ENCODE peak calls at places on chromosomes 6 and 20, in eight cellular contexts. N is GM23338, M is neuronal stem cell, X is foreskin keratinocyte, E is A673, T is fibroblast of lung, W is lower lobe of right lung, G is aorta. K is an unnamed sample. For H3K4me1, the result is how much of the 10 kb centered on the place peaks cover.

GRCh38 chr6:18491303-18492090 is 104.3 kb downstream of the RNF144B start:
- DNase-seq in X (no peak), G (no peak), T (no peak), W (no peak), N (peak), M (no peak), E (no peak), K (no peak)

GRCh38 chr6:109799664-109800063 is 108.6 kb downstream of the FIG4 start:
- DNase-seq in E (no peak), G (no peak), M (no peak), N (no peak), W (no peak), X (no peak), T (peak), K (peak)

GRCh38 chr6:45835725-45836437 is 179.8 kb downstream of the CLIC5 start:
- DNase-seq in X (peak), M (no peak), T (no peak), E (no peak), W (no peak), G (no peak), N (no peak), K (no peak)

GRCh38 chr20:26276811-26277210 is 580.2 kb upstream of the ZNF337 start:
- DNase-seq in W (no peak), T (no peak), N (peak), X (peak), E (no peak), G (peak), M (no peak), K (no peak)

GRCh38 chr6:131054392-131055250 is 8.4 kb downstream of the EPB41L2 start:
- DNase-seq in E (no peak), G (no peak), M (no peak), W (no peak), T (no peak), N (no peak), X (peak), K (no peak)

GRCh38 chr6:87897581-87898147 is 150.0 kb upstream of the SPACA1 start:
- DNase-seq in X (no peak), M (no peak), E (peak), T (peak), G (no peak), N (no peak), W (no peak), K (no peak)

GRCh38 chr6:111456208-111456607 is 26.8 kb downstream of the REV3L start:
- DNase-seq in T (peak), E (no peak), X (no peak), M (no peak), G (no peak), N (no peak), W (no peak), K (no peak)

GRCh38 chr6:3748208-3748701 is 3.3 kb downstream of the PXDC1 start:
- DNase-seq in M (peak), W (peak), E (peak), T (peak), G (peak), X (peak), N (peak), K (peak)

GRCh38 chr6:6386010-6386409 is 65.5 kb upstream of the F13A1 start:
- DNase-seq in X (peak), M (no peak), W (no peak), T (no peak), G (no peak), E (peak), N (peak), K (no peak)

GRCh38 chr6:168117942-168118341 is 38.9 kb upstream of the FRMD1 start:
- DNase-seq in T (no peak), X (no peak), M (no peak), G (peak), E (no peak), W (no peak), N (peak), K (no peak)

GRCh38 chr6:13988908-13989307 is 64.2 kb downstream of the RNF182 start:
- DNase-seq in N (no peak), G (no peak), X (no peak), E (no peak), W (no peak), T (no peak), M (no peak), K (no peak)

GRCh38 chr6:136952714-136953260 is 30.7 kb downstream of the SLC35D3 start:
- DNase-seq in M (no peak), E (peak), N (no peak), W (no peak), T (no peak), X (no peak), G (no peak), K (peak)

GRCh38 chr20:3471397-3472021 is 691 bp downstream of the ATRN start:
- DNase-seq in W (no peak), G (no peak), T (no peak), M (no peak), X (no peak), N (peak), E (no peak), K (no peak)

GRCh38 chr20:46350201-46350985 is 42.1 kb upstream of the CDH22 start:
- DNase-seq in X (peak), M (peak), E (peak), G (no peak), W (no peak), N (peak), T (peak), K (peak)

GRCh38 chr6:82954937-82955577 is 110.6 kb downstream of the UBE3D start:
- DNase-seq in G (no peak), N (no peak), T (peak), W (no peak), X (peak), E (no peak), M (no peak), K (no peak)

GRCh38 chr6:158914923-158915322 is 85.1 kb downstream of the RSPH3 start:
- DNase-seq in T (no peak), M (no peak), W (no peak), E (no peak), N (no peak), X (no peak), G (no peak), K (no peak)

GRCh38 chr6:37024665-37025337 is 19.3 kb downstream of the FGD2 start:
- DNase-seq in G (peak), W (peak), T (no peak), X (peak), M (no peak), N (no peak), E (peak), K (no peak)

GRCh38 chr6:125853740-125854139 is 63.0 kb downstream of the NCOA7 start:
- DNase-seq in G (no peak), T (peak), W (no peak), X (no peak), M (no peak), E (no peak), N (no peak), K (no peak)

GRCh38 chr6:158284340-158285210 is 27.7 kb upstream of the TULP4 start:
- DNase-seq in G (no peak), M (peak), X (no peak), N (peak), W (no peak), T (peak), E (no peak), K (no peak)

GRCh38 chr20:36629719-36630340 is 16.2 kb downstream of the SLA2 start:
- DNase-seq in E (no peak), X (no peak), W (no peak), M (no peak), G (no peak), N (no peak), T (no peak), K (peak)

GRCh38 chr6:102763886-102764285 is 1370.4 kb downstream of the GRIK2 start:
- DNase-seq in X (no peak), M (no peak), N (no peak), G (no peak), T (no peak), E (no peak), W (no peak), K (no peak)

GRCh38 chr6:1678966-1679690 is 69.4 kb downstream of the FOXC1 start:
- DNase-seq in N (no peak), E (no peak), M (no peak), W (no peak), G (no peak), T (no peak), X (no peak), K (peak)

GRCh38 chr20:44138859-44139258 is 48.1 kb downstream of the JPH2 start:
- DNase-seq in E (no peak), N (no peak), G (peak), T (no peak), W (no peak), M (no peak), X (no peak), K (no peak)
- H3K4me1 ChIP-seq in E (under half), N (under half), G (under half), T (under half), W (under half), M (under half), X (under half), K (half or more)

GRCh38 chr20:64057628-64058498 is 5.1 kb upstream of the TCEA2 start:
- DNase-seq in G (peak), X (no peak), W (peak), N (peak), T (peak), M (no peak), E (peak), K (peak)
- H3K27ac ChIP-seq in G (no peak), X (no peak), W (peak), N (no peak), T (no peak), M (no peak), E (no peak), K (no peak)

GRCh38 chr6:163944897-163945296 is 530.4 kb downstream of the QKI start:
- DNase-seq in X (no peak), W (no peak), T (no peak), N (no peak), M (no peak), E (peak), G (no peak), K (peak)

GRCh38 chr6:163943647-163944395 is 529.3 kb downstream of the QKI start:
- DNase-seq in G (no peak), E (peak), N (peak), T (peak), X (peak), W (no peak), M (peak), K (peak)

GRCh38 chr6:163940705-163941470 is 526.4 kb downstream of the QKI start:
- DNase-seq in M (peak), T (peak), G (no peak), N (no peak), X (no peak), W (no peak), E (peak), K (no peak)

GRCh38 chr6:163942790-163943189 is 528.3 kb downstream of the QKI start:
- DNase-seq in T (no peak), X (no peak), N (no peak), G (no peak), E (no peak), M (no peak), W (no peak), K (no peak)

DNA sequence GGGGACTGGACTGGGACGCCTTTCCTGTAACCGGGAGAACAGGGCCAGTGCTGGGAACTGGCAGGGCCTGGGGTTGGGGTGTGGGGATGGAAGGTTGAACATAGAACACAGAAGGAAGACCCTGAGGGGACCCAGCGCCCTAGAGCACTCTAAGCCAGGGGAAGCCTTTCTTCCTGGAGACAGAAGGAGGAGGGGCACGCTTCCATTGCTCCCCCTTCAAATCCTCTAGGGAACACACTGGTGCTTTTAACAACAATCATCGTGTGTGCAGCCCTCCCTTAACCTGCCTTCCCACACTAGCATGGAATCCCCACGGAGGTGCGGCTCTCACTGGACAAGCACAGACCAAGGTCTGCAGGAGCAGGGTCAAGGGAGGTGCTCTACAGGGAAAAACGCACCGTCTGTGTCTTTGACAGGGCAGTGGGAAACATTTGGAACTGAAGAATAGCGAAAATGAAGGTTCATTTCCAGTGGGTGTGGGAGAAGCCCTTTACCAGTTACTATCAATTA is 527.0 kb downstream of the QKI start:
- DNase-seq in M (no peak), W (no peak), X (no peak), E (no peak), T (no peak), N (no peak), G (no peak), K (no peak)
- H3K4me1 ChIP-seq in M (half or more), W (under half), X (under half), E (under half), T (under half), N (half or more), G (under half), K (under half)

GRCh38 chr20:17650816-17651760 is 31.0 kb downstream of the RRBP1 start:
- DNase-seq in M (no peak), X (no peak), G (peak), T (peak), E (no peak), W (no peak), N (no peak), K (no peak)
- H3K27ac ChIP-seq in M (no peak), X (no peak), G (no peak), T (no peak), E (peak), W (no peak), N (no peak), K (no peak)

DNA sequence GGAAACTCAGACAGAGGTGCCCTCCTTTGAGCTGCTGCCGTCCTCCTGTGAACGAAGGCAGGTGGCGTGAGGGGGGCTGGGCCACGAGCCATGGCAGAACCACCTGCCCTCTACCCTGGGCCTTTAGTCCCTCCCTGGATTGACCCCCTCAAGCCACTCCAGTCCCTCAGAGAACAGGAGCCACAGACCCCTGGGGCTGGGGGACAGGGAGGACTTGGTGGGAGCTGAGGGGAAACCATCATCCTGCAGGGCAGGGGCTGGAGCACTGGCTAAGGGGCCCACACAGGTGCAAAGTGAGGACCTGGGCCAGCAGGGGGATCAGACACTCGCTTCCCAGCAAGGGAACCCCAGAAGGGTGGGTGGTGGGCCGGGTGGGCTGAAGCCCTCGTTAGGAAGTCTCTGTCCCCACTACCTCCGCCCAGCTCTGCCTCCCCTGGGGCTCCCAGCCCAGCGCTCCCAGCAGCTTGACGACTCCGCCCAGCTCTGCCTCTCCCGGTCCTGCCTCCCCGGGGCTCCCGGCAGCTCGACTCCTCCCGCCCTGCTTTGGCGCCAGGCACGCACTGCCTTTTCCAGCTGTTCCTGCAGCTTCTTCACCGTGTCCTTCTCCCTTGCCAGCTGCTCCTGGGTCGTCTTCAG is 44.4 kb downstream of the DSTN start:
- DNase-seq in N (peak), E (peak), G (peak), X (peak), T (peak), M (no peak), W (peak), K (no peak)
- H3K4me1 ChIP-seq in N (under half), E (under half), G (under half), X (under half), T (under half), M (under half), W (half or more), K (under half)

DNA sequence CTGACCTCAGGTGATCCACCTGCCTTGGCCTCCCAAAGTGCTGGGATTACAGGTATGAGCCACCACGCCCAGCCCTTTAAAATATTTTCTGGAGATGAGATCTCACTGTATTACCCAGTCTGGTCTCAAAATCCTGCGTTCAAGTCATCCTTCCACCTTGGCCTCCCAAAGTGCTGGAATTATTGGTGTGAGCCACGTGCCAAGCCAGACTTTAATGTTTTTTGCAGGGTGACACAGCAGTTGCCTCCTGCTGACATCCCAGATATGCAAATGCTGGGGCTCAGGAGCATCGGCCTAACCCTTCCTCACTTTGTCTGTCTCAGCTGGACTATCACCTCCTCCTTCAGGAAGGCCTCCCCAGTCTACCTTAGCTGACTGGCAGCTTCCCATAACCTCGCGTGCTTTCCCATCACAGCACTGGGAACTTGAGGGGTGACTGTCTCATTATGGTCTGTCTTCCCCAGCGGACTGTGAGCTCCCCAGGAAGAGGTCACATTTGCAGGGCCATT is 14.3 kb upstream of the ID1 start:
- DNase-seq in N (peak), X (no peak), E (no peak), M (no peak), T (no peak), G (no peak), W (no peak), K (no peak)
- H3K27ac ChIP-seq in N (peak), X (no peak), E (no peak), M (no peak), T (no peak), G (no peak), W (no peak), K (no peak)

GRCh38 chr6:122408697-122409458 is 9.4 kb downstream of the HSF2 start:
- DNase-seq in G (no peak), X (no peak), E (peak), N (no peak), W (no peak), M (no peak), T (no peak), K (no peak)
- H3K4me1 ChIP-seq in G (under half), X (under half), E (under half), N (under half), W (under half), M (under half), T (under half), K (under half)

DNA sequence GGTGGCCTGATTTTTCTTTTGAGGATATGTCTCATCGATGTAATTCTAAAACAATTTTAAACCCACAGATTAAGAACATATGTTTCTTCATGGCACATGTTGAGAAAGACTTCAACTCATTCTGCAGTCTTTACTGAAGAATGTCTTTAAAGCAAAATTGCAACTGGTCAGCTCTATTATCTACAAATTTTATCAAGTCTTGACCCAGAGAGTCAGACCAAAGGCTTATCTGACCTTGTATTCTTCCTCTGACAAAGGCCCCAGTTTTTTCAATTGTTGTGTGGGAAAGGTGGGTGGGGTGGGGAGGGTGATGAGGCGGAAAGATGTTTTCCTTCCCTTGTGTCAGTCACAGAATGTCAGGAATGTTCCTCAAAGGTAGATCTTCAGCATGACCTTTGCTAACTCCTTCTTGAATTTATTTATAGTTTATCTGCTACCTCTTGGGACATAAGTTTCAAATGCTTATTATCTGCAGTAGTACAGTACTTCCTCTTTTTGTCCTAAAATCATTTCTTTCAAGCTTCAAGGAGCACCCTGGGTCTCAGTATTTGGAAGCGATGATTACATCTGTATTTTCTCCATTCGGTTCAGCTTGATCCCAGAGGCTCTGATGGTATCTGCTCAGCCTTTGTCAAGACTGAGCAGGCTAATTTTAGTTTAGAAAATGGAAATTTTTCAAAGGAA is 63.2 kb upstream of the TIAM2 start:
- DNase-seq in N (peak), T (peak), X (no peak), M (peak), W (no peak), G (no peak), E (no peak), K (no peak)
- H3K27ac ChIP-seq in N (peak), T (no peak), X (no peak), M (peak), W (no peak), G (no peak), E (no peak), K (no peak)

K was measured in SJCRH30.